ENCODE peak calls at places on chromosomes 6 and 20, in nine cellular contexts. P is stimulated activated CD4-positive, alpha-beta T cell treated with anti-CD3 and anti-CD28 coated beads, Interleukin-15, amount 100 ng/mL, for 1 hour; O is Right ventricle myocardium superior; M is EL; W is transverse colon; B is T-cell; Y is GM13977; E is A172; J is stimulated activated CD8-positive, alpha-beta memory T cell treated with anti-CD3 and anti-CD28 coated beads, Interleukin-15, amount 100 ng/mL, for 24 hours. C is an unnamed sample.

GRCh38 chr20:6976535-6976934 is 209.0 kb downstream of the BMP2 start:
- DNase-seq in P (no peak), O (no peak), M (no peak), W (no peak), B (no peak), Y (no peak), E (no peak), J (no peak), C (no peak)

GRCh38 chr20:11694467-11694866 is 223.2 kb upstream of the BTBD3 start:
- DNase-seq in P (no peak), O (no peak), M (no peak), W (no peak), B (no peak), Y (no peak), E (no peak), J (no peak), C (no peak)

GRCh38 chr6:169906741-169907418 is 155.5 kb downstream of the ERMARD start:
- DNase-seq in P (no peak), O (no peak), M (no peak), W (no peak), B (no peak), Y (no peak), E (no peak), J (no peak), C (no peak)

GRCh38 chr6:32189742-32190053 is 304 bp downstream of the PBX2 start:
- DNase-seq in P (no peak), O (no peak), M (no peak), W (no peak), B (no peak), Y (no peak), E (no peak), J (no peak), C (peak; percentile 64)

GRCh38 chr20:11432407-11432806 is 485.3 kb upstream of the BTBD3 start:
- DNase-seq in P (no peak), O (no peak), M (peak; percentile 91), W (no peak), B (no peak), Y (no peak), E (peak; percentile 69), J (no peak), C (no peak)

GRCh38 chr6:13099771-13100170 is 228.6 kb downstream of the TBC1D7 start:
- DNase-seq in P (no peak), O (no peak), M (no peak), W (no peak), B (no peak), Y (no peak), E (no peak), J (no peak), C (no peak)

GRCh38 chr6:87277123-87277522 is 45.3 kb upstream of the SMIM8 start:
- DNase-seq in P (no peak), O (no peak), M (peak; percentile 20), W (no peak), B (no peak), Y (no peak), E (no peak), J (no peak), C (no peak)

GRCh38 chr20:32224463-32224862 is 16.8 kb downstream of the POFUT1 start:
- DNase-seq in P (no peak), O (no peak), M (no peak), W (peak; percentile 76), B (no peak), Y (no peak), E (no peak), J (no peak), C (no peak)

GRCh38 chr6:18439581-18439980 is 52.4 kb downstream of the RNF144B start:
- DNase-seq in P (no peak), O (no peak), M (no peak), W (no peak), B (no peak), Y (no peak), E (no peak), J (no peak), C (no peak)

GRCh38 chr6:110459137-110459536 is 17.3 kb downstream of the SLC22A16 start:
- DNase-seq in P (no peak), O (no peak), M (no peak), W (no peak), B (no peak), Y (no peak), E (no peak), J (no peak), C (no peak)

GRCh38 chr6:113015249-113015648 is 668.1 kb downstream of the RFPL4B start:
- DNase-seq in P (no peak), O (peak; percentile 44), M (peak; percentile 71), W (no peak), B (no peak), Y (no peak), E (no peak), J (no peak), C (peak; percentile 26)

GRCh38 chr6:26022166-26022510 is 59.5 kb downstream of the TRIM38 start:
- DNase-seq in P (no peak), O (peak; percentile 48), M (peak; percentile 85), W (peak; percentile 58), B (no peak), Y (peak; percentile 49), E (peak; percentile 74), J (no peak), C (no peak)

GRCh38 chr6:156474507-156475120 is 302.6 kb upstream of the ARID1B start:
- DNase-seq in P (no peak), O (no peak), M (no peak), W (no peak), B (no peak), Y (peak; percentile 27), E (no peak), J (no peak), C (no peak)

GRCh38 chr6:28940294-28940858 is 16.6 kb upstream of the TRIM27 start:
- DNase-seq in P (peak; percentile 22), O (no peak), M (peak; percentile 64), W (peak; percentile 41), B (no peak), Y (peak; percentile 27), E (peak; percentile 63), J (no peak), C (no peak)